ENCODE peak calls at places on chromosomes 5 and 9, in seven cellular contexts. E is adipocyte, S is sigmoid colon, R is cardiac muscle cell, A is colonic mucosa, V is heart right ventricle, X is body of pancreas. T is an unnamed sample. For H3K4me1, the result is how much of the 10 kb centered on the place peaks cover.

GRCh38 chr9:126615251-126615790 is 1.6 kb downstream of the LMX1B start:
- DNase-seq in E (peak), X (peak), S (no peak), A (no peak), R (peak), V (peak), T (no peak)

GRCh38 chr9:71819115-71819739 is 50.9 kb upstream of the CEMIP2 start:
- DNase-seq in X (peak), V (no peak), S (no peak), E (peak), R (peak), A (peak), T (peak)

GRCh38 chr9:137764981-137765380 is 112.6 kb upstream of the CACNA1B start:
- DNase-seq in R (no peak), A (no peak), S (peak), V (no peak), X (no peak), E (no peak), T (no peak)

GRCh38 chr5:178460598-178461425 is 129.4 kb downstream of the COL23A1 start:
- DNase-seq in V (peak), S (no peak), X (peak), A (peak), E (peak), R (peak), T (no peak)

GRCh38 chr9:133731876-133732321 is 6.3 kb downstream of the SARDH start:
- DNase-seq in R (peak), X (peak), V (no peak), A (no peak), S (no peak), E (peak), T (no peak)

GRCh38 chr9:114954986-114955623 is 24.7 kb upstream of the TNFSF8 start:
- DNase-seq in R (no peak), V (no peak), X (peak), A (no peak), E (no peak), S (no peak), T (no peak)

GRCh38 chr5:1511651-1512540 is 11.9 kb downstream of the LPCAT1 start:
- DNase-seq in E (peak), V (peak), X (peak), R (peak), A (peak), S (peak), T (peak)

GRCh38 chr5:68708156-68708841 is 385.5 kb upstream of the SLC30A5 start:
- DNase-seq in S (no peak), V (no peak), E (no peak), R (no peak), X (no peak), A (no peak), T (no peak)

GRCh38 chr9:7153566-7153965 is 395.8 kb downstream of the KDM4C start:
- DNase-seq in E (no peak), X (peak), S (no peak), A (no peak), R (peak), V (no peak), T (no peak)

GRCh38 chr9:133635506-133635902 is 659 bp upstream of the DBH start:
- DNase-seq in X (no peak), R (no peak), S (no peak), A (no peak), E (no peak), V (no peak), T (no peak)

GRCh38 chr5:127041571-127041970 is 11.2 kb upstream of the MARCHF3 start:
- DNase-seq in E (peak), V (no peak), S (no peak), A (no peak), X (no peak), R (peak), T (no peak)

GRCh38 chr5:134005415-134006118 is 792 bp upstream of the VDAC1 start:
- DNase-seq in X (peak), A (peak), S (peak), E (no peak), R (peak), V (peak), T (no peak)

GRCh38 chr9:89814340-89815040 is 209.7 kb downstream of the GADD45G start:
- DNase-seq in V (no peak), S (no peak), X (no peak), A (no peak), R (peak), E (no peak), T (no peak)

GRCh38 chr9:121770415-121771273 is 119.2 kb downstream of the DAB2IP start:
- DNase-seq in X (no peak), S (peak), R (peak), V (peak), E (peak), A (no peak), T (peak)

GRCh38 chr5:176541338-176542134 is 4.3 kb upstream of the RNF44 start:
- DNase-seq in X (peak), E (peak), V (peak), R (peak), S (no peak), A (peak), T (no peak)

GRCh38 chr9:134913713-134914500 is 3.8 kb downstream of the FCN1 start:
- DNase-seq in R (no peak), E (no peak), S (no peak), X (no peak), A (no peak), V (no peak), T (no peak)

GRCh38 chr9:108567571-108567970 is 288.2 kb downstream of the ACTL7B start:
- DNase-seq in X (no peak), A (no peak), S (no peak), R (no peak), V (no peak), E (no peak), T (no peak)

GRCh38 chr9:108565651-108566378 is 290.0 kb downstream of the ACTL7B start:
- DNase-seq in E (peak), V (no peak), X (peak), A (peak), R (peak), S (peak), T (peak)

GRCh38 chr9:108575286-108575685 is 280.5 kb downstream of the ACTL7B start:
- DNase-seq in R (no peak), A (no peak), E (no peak), X (no peak), V (no peak), S (no peak), T (no peak)

GRCh38 chr9:108568093-108568492 is 287.7 kb downstream of the ACTL7B start:
- DNase-seq in R (no peak), A (no peak), E (no peak), S (no peak), X (no peak), V (no peak), T (no peak)

DNA sequence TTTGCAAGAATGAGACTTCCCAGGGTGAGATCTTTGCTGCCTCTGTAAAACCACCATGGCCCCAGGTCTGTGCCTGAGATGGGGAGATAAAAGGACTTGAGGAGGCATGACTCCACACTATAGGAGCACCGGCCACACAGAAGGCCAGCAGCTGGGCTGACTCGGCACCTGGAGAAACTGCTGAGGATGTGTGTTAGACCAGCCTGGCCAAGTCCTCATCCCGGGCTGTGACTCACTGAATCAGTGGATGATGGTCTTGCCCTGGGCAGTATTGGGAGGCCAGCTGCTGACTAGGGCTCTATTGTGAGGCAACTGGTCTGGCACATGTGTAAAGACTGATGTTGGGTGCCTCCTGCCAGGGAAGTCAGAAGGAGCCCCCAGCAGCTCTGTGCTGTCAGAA is 286.2 kb downstream of the ACTL7B start:
- DNase-seq in A (no peak), V (no peak), E (peak), S (no peak), R (peak), X (no peak), T (no peak)
- H3K4me1 ChIP-seq in A (under half), V (under half), E (under half), S (under half), R (under half), X (under half), T (under half)

DNA sequence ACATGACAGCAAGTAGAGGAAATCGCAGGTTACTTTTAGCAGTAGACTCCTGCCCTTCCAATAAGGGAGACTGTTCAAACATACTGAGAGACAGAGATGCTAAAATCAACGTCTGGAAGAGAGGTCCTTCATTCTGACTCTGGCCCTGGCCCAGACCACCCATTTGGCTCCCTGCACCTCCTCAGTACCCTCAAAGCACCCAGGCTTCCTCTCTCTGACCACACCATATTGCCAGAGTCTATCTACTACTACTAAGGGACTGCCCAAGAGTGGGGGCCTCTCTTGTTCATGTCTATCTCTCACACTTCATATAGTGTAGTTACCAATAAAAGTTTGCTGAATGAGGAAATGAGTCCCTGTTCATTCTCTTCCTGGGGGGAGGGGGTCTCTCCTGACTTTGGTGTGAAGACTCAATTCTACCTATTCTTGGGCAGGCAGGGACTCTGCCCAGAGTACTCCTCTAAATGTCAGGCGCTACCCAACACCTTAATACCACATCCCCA is 8.5 kb downstream of the B4GALT1 start:
- DNase-seq in R (no peak), E (no peak), V (no peak), X (no peak), A (no peak), S (no peak), T (no peak)
- H3K4me1 ChIP-seq in R (half or more), E (half or more), V (half or more), X (half or more), A (half or more), S (under half), T (under half)

GRCh38 chr5:25573691-25574090 is 928.9 kb upstream of the CDH10 start:
- DNase-seq in R (no peak), A (no peak), E (no peak), X (no peak), V (no peak), S (no peak), T (no peak)
- H3K4me1 ChIP-seq in R (under half), A (under half), E (under half), X (under half), V (under half), S (under half), T (under half)

GRCh38 chr9:127904888-127905728 is 5.7 kb upstream of the ST6GALNAC6 start:
- DNase-seq in V (no peak), X (no peak), A (peak), E (no peak), S (no peak), R (no peak), T (no peak)
- H3K4me1 ChIP-seq in V (under half), X (under half), A (under half), E (half or more), S (under half), R (under half), T (half or more)

DNA sequence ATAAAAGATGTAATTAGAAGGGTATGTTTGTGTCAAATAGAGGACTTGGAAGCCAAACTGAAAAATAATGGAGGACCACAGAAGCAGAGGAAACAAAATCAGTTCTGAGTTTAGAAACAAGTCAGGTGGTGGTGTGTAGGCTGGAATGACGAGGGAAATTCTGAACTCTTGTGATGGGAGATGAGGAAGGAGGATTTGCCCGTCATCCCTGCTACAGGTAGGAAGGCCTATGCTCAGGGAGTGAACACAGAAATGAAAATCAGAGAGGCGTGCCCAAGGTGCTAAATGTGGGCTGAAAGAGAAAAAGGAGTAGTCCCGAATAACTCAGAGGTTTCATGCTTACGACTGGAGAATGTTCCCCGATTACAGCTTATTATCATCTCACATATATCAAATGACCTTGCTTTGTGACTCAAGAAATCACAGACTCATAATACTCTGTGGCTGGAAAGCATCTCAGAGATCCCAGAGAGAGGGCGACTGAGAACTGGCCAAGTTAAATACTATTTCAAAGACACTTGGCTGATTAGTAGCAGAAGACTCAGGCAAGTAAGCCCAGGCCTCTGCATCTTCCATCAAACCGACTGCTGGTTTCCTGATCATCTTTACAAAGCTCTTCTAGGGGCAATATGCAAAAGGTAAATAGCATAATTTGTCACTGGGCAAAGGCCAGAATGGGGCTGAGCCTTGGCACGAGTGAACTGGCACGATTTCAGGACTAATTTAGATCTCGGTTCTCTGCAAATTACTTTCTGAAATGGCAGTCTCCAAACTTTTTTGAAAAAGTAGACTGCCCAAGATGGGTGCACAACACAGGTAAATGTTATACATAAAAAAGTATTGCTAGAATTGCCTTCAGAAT is 125.9 kb downstream of the SUSD1 start:
- DNase-seq in A (peak), V (no peak), X (no peak), E (peak), R (peak), S (no peak), T (no peak)
- H3K4me1 ChIP-seq in A (under half), V (under half), X (under half), E (half or more), R (under half), S (under half), T (half or more)

DNA sequence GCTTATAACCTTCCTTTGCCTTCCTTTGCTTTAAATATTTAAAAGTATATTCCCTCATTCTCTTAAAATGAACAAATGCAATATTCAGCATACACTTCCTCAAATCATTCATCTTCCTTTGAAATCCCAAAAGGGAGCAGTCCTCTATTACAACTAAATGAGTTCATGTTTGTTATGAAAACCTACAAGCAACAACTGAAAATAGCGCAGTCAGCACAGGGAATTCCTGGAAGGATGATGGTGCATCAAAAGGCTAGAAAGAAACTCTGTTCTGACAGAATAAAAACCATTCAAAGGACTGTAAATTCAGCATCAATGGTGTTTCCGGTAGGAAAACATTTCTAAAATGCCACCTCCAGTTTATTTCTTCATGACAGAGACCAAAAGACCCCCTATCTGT is 3.3 kb downstream of the NR6A1 start:
- DNase-seq in E (no peak), S (no peak), V (no peak), R (no peak), X (no peak), A (no peak), T (no peak)
- H3K4me1 ChIP-seq in E (under half), S (under half), V (under half), R (under half), X (under half), A (under half), T (under half)

DNA sequence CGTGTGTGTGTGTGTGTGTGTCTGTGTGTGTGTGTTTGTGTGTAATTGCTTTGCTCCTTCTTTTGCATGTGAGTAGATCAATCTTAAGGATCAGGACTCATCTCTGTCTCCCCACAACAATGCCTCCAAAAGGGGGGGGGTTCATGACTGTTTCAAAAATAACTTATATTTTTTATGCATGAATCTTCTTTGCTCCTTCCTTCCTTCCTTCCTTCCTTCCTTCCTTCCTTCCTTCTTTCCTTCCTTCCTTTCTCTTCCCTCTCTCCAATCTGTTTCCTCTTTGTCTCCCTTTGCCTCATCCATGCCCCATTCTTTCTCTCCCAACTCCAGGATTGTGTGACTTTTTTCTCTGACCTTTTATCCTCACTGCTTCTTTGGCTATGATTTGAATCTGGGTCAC is 126.4 kb upstream of the OSMR start:
- DNase-seq in R (no peak), V (no peak), X (no peak), A (no peak), E (no peak), S (no peak), T (no peak)
- H3K4me1 ChIP-seq in R (under half), V (under half), X (under half), A (under half), E (under half), S (under half), T (under half)